ENCODE peak calls at places on chromosomes 12 and 14, in five cellular contexts. One of them, this sample, is unnamed.
A peak's percentile ranks its signal among the peaks of the same experiment; 100 is the strongest.

GRCh38 chr14:94373708-94374107 is 14.7 kb downstream of the SERPINA1 start:
- DNase-seq in NCI-H1105 treated with DMSO at 0.1 percent for 48 hours: no peak
- DNase-seq in anterior cingulate cortex: no peak
- DNase-seq in DMS53: no peak
- DNase-seq in NCI-H2171 treated with DMSO at 0.1 percent for 48 hours: no peak
- DNase-seq in this sample: peak; percentile 45

GRCh38 chr12:5746496-5746895 is 198.6 kb downstream of the ANO2 start:
- DNase-seq in NCI-H1105 treated with DMSO at 0.1 percent for 48 hours: no peak
- DNase-seq in anterior cingulate cortex: no peak
- DNase-seq in DMS53: no peak
- DNase-seq in NCI-H2171 treated with DMSO at 0.1 percent for 48 hours: no peak
- DNase-seq in this sample: no peak

GRCh38 chr12:109715310-109716091 is 1.9 kb downstream of the FAM222A start:
- DNase-seq in NCI-H1105 treated with DMSO at 0.1 percent for 48 hours: peak; percentile 52
- DNase-seq in anterior cingulate cortex: peak; percentile 20
- DNase-seq in DMS53: peak; percentile 93
- DNase-seq in NCI-H2171 treated with DMSO at 0.1 percent for 48 hours: peak; percentile 65
- DNase-seq in this sample: no peak

GRCh38 chr12:1836854-1837411 is 16.6 kb downstream of the LRTM2 start:
- DNase-seq in NCI-H1105 treated with DMSO at 0.1 percent for 48 hours: no peak
- DNase-seq in anterior cingulate cortex: peak; percentile 47
- DNase-seq in DMS53: no peak
- DNase-seq in NCI-H2171 treated with DMSO at 0.1 percent for 48 hours: peak; percentile 99
- DNase-seq in this sample: no peak

GRCh38 chr12:58809064-58809607 is 111.2 kb downstream of the LRIG3 start:
- DNase-seq in NCI-H1105 treated with DMSO at 0.1 percent for 48 hours: no peak
- DNase-seq in anterior cingulate cortex: no peak
- DNase-seq in DMS53: no peak
- DNase-seq in NCI-H2171 treated with DMSO at 0.1 percent for 48 hours: no peak
- DNase-seq in this sample: no peak

GRCh38 chr12:123041042-123041531 is 60.6 kb downstream of the ARL6IP4 start:
- DNase-seq in NCI-H1105 treated with DMSO at 0.1 percent for 48 hours: no peak
- DNase-seq in anterior cingulate cortex: no peak
- DNase-seq in DMS53: peak; percentile 89
- DNase-seq in NCI-H2171 treated with DMSO at 0.1 percent for 48 hours: peak; percentile 78
- DNase-seq in this sample: no peak

GRCh38 chr12:13347241-13348043 is 150.9 kb downstream of the EMP1 start:
- DNase-seq in NCI-H1105 treated with DMSO at 0.1 percent for 48 hours: no peak
- DNase-seq in anterior cingulate cortex: peak; percentile 54
- DNase-seq in DMS53: peak; percentile 20
- DNase-seq in NCI-H2171 treated with DMSO at 0.1 percent for 48 hours: no peak
- DNase-seq in this sample: peak; percentile 71

GRCh38 chr12:98698603-98699463 is 53.7 kb downstream of the APAF1 start:
- DNase-seq in NCI-H1105 treated with DMSO at 0.1 percent for 48 hours: peak; percentile 64
- DNase-seq in anterior cingulate cortex: peak; percentile 56
- DNase-seq in DMS53: peak; percentile 89
- DNase-seq in NCI-H2171 treated with DMSO at 0.1 percent for 48 hours: peak; percentile 59
- DNase-seq in this sample: peak; percentile 71

GRCh38 chr12:99911967-99912366 is 72.8 kb downstream of the ANKS1B start:
- DNase-seq in NCI-H1105 treated with DMSO at 0.1 percent for 48 hours: no peak
- DNase-seq in anterior cingulate cortex: no peak
- DNase-seq in DMS53: no peak
- DNase-seq in NCI-H2171 treated with DMSO at 0.1 percent for 48 hours: no peak
- DNase-seq in this sample: no peak

GRCh38 chr12:645563-646071 is 17.6 kb downstream of the NINJ2 start:
- DNase-seq in NCI-H1105 treated with DMSO at 0.1 percent for 48 hours: no peak
- DNase-seq in anterior cingulate cortex: no peak
- DNase-seq in DMS53: peak; percentile 73
- DNase-seq in NCI-H2171 treated with DMSO at 0.1 percent for 48 hours: no peak
- DNase-seq in this sample: peak; percentile 64

GRCh38 chr14:100289916-100290606 is 16.2 kb downstream of the SLC25A29 start:
- DNase-seq in NCI-H1105 treated with DMSO at 0.1 percent for 48 hours: no peak
- DNase-seq in anterior cingulate cortex: no peak
- DNase-seq in DMS53: no peak
- DNase-seq in NCI-H2171 treated with DMSO at 0.1 percent for 48 hours: no peak
- DNase-seq in this sample: peak; percentile 55

GRCh38 chr12:89693639-89694202 is 14.9 kb downstream of the ATP2B1 start:
- DNase-seq in NCI-H1105 treated with DMSO at 0.1 percent for 48 hours: no peak
- DNase-seq in anterior cingulate cortex: no peak
- DNase-seq in DMS53: peak; percentile 44
- DNase-seq in NCI-H2171 treated with DMSO at 0.1 percent for 48 hours: no peak
- DNase-seq in this sample: no peak